ENCODE peak calls at places on chromosome 6, in six cellular contexts. G is H1, L is GM12878, O is sigmoid colon, R is upper lobe of left lung, S is HepG2. K is an unnamed sample.

GRCh38 chr6:44297063-44298038 is 15.8 kb downstream of the AARS2 start:
- DNase-seq in L (no peak), S (no peak), O (no peak), G (no peak), R (peak), K (peak)

GRCh38 chr6:151284431-151285060 is 44.8 kb downstream of the AKAP12 start:
- DNase-seq in O (peak), L (no peak), R (no peak), G (no peak), S (no peak), K (no peak)

GRCh38 chr6:108587258-108588059 is 26.7 kb downstream of the FOXO3 start:
- DNase-seq in S (peak), R (no peak), G (no peak), O (peak), L (no peak), K (no peak)

GRCh38 chr6:31351734-31352496 is 5.1 kb downstream of the HLA-B start:
- DNase-seq in S (no peak), G (no peak), L (no peak), R (no peak), O (no peak), K (no peak)

GRCh38 chr6:132404736-132405135 is 3.5 kb upstream of the MOXD1 start:
- DNase-seq in R (no peak), O (no peak), S (no peak), L (no peak), G (no peak), K (no peak)

GRCh38 chr6:30489081-30490030 is at the start of gene HLA-E:
- DNase-seq in G (peak), R (peak), S (peak), O (peak), L (peak), K (peak)

GRCh38 chr6:155452576-155452975 is 3.1 kb downstream of the NOX3 start:
- DNase-seq in O (no peak), L (no peak), S (no peak), G (no peak), R (no peak), K (no peak)

GRCh38 chr6:132797975-132798819 is at the start of gene SLC18B1:
- DNase-seq in L (no peak), G (no peak), O (peak), S (peak), R (peak), K (peak)

GRCh38 chr6:136201735-136202134 is 48.4 kb downstream of the MTFR2 start:
- DNase-seq in R (no peak), S (no peak), O (no peak), G (no peak), L (no peak), K (no peak)

GRCh38 chr6:27091661-27092315 is 155.7 kb upstream of the PRSS16 start:
- DNase-seq in L (peak), O (no peak), S (peak), R (peak), G (peak), K (no peak)

GRCh38 chr6:19664050-19664449 is 173.1 kb upstream of the ID4 start:
- DNase-seq in G (no peak), S (no peak), L (no peak), R (no peak), O (no peak), K (no peak)

GRCh38 chr6:33981421-33981820 is 164.5 kb downstream of the GRM4 start:
- DNase-seq in R (no peak), L (no peak), S (no peak), O (no peak), G (no peak), K (peak)

DNA sequence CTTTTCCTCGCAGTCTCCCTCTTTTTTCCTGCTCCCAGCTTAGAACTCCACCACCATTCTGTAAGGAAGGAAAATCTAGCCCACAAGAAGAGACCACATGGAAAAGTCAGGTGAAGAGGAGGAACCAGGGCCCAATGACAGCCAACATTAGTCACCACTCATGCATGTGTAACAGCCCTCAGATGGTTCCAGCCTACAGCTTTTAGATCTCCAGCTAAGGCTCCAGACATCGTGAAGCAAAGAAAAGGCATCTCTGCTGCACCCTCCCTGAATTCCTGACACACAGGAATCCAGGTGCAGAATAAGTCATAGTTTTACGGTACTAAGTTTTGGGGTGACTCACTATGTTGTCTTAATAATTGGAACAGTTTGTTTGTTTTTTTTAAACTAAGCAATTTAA is 25.6 kb downstream of the DCDC2 start:
- DNase-seq in L (no peak), G (no peak), O (no peak), S (peak), R (no peak), K (no peak)
- TF ChIP-seq EP300 in L (no peak), G (no peak), O (no peak), S (no peak), R (no peak), K (no peak)

DNA sequence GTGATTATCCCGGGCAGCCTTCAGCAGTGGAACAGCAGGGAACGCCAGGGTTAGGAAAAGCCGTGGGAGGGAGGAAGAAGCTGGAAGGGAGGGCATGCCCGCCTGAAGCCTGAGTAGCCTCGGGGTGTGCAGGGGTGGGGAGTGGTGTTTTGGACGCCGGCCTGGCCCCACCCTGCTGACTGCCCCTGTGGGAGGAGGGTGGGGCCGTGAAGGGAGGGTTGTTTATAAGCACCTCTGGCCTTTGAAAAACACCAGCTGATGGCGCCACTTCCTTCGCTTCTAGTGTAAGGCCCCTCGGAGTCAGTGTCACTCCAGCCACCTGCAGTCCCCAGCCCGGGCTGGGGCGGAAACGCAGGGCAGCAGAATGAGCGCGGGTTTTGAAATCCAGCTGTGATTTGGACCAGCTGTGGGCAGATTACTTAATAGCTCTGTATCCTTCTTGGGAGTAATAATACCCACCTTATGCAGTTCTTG is 52.8 kb upstream of the BMP6 start:
- DNase-seq in S (no peak), L (no peak), R (peak), O (peak), G (peak), K (peak)
- TF ChIP-seq CTCF in S (no peak), L (no peak), R (no peak), O (no peak), G (peak), K (no peak)

GRCh38 chr6:124973780-124974179 is 11.5 kb downstream of the RNF217 start:
- DNase-seq in L (no peak), O (no peak), S (no peak), G (no peak), R (no peak), K (no peak)
- TF ChIP-seq POLR2AphosphoS5 in L (no peak), O (no peak), S (no peak), G (no peak), R (no peak), K (no peak)

GRCh38 chr6:36150283-36150682 is 20.0 kb downstream of the MAPK13 start:
- DNase-seq in L (no peak), S (no peak), R (no peak), O (no peak), G (no peak), K (no peak)
- TF ChIP-seq EP300 in L (no peak), S (no peak), R (no peak), O (no peak), G (no peak), K (no peak)

GRCh38 chr6:164477126-164477525 is 832.3 kb downstream of the C6orf118 start:
- DNase-seq in L (no peak), G (no peak), S (no peak), R (no peak), O (no peak), K (no peak)
- TF ChIP-seq CTCF in L (no peak), G (no peak), S (no peak), R (no peak), O (no peak), K (no peak)

DNA sequence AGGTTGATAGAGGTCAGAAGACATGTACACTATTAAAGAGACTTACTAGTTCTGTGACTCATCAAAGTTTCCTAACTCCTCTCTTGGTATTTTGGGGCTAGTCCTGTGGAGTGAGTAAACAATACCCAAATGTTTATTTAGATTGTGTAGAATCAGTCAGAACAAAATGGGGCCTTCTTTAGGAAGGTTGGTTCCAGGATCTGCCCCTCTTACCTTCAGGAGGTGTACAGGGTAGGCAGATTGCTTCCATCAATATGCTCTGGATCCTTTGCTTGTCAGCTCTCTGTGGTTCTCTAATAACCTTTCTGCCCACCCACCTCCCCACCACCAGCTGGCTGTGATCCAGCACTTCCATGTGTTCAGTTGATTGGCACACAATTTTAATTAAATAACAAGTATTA is 107.0 kb downstream of the POPDC3 start:
- DNase-seq in L (no peak), S (peak), G (no peak), R (no peak), O (no peak), K (no peak)
- TF ChIP-seq POLR2AphosphoS5 in L (no peak), S (no peak), G (no peak), R (no peak), O (no peak), K (no peak)

DNA sequence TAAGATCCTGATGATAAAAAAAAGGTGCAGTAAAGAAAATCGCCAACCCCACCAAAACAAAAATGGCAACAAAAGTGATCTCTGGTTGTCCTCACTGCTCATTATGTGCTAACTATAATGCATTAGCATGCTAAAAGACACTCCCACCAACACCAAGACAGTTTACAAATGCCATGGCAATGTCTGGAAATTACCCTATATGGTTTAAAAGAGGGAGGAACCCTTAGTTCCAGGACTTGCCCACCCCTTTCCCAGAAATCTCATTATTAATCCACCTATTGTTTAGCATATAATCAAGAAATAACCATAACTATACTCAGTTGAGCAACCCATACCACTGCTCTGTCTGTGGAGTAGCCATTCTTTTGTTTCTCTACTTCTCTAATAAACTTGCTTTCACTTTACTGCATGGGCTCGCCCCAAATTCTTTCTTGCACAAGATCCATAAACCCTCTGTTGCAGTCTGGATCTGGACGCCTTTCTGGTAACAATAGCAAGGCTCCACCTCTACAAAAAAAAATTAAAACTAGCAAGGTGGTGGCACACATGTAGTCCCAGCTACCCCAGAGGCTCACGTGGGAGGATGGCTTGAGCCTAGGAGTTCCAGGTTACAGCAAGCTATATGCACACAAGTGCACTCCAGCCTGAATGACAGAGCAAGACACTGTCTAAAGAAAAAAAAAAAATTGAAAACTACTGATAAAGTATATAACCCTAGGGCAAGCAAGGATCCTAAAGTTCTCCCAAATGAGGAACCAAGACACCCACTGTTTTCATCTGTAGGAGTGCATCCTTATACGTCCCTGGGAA is 278.8 kb upstream of the JARID2 start:
- DNase-seq in G (no peak), O (no peak), R (no peak), L (no peak), S (no peak), K (no peak)
- TF ChIP-seq EP300 in G (no peak), O (no peak), R (no peak), L (no peak), S (no peak), K (no peak)

GRCh38 chr6:28771401-28772267 is 152.2 kb downstream of the TRIM27 start:
- DNase-seq in S (no peak), R (no peak), G (no peak), L (no peak), O (no peak), K (no peak)

GRCh38 chr6:28770732-28771131 is 153.1 kb downstream of the TRIM27 start:
- DNase-seq in L (no peak), S (no peak), G (no peak), O (no peak), R (no peak), K (no peak)

GRCh38 chr6:28768187-28768913 is 155.4 kb downstream of the TRIM27 start:
- DNase-seq in L (no peak), O (no peak), R (no peak), S (no peak), G (no peak), K (no peak)

GRCh38 chr6:28767691-28768090 is 156.1 kb downstream of the TRIM27 start:
- DNase-seq in G (no peak), L (no peak), S (no peak), R (no peak), O (no peak), K (no peak)

DNA sequence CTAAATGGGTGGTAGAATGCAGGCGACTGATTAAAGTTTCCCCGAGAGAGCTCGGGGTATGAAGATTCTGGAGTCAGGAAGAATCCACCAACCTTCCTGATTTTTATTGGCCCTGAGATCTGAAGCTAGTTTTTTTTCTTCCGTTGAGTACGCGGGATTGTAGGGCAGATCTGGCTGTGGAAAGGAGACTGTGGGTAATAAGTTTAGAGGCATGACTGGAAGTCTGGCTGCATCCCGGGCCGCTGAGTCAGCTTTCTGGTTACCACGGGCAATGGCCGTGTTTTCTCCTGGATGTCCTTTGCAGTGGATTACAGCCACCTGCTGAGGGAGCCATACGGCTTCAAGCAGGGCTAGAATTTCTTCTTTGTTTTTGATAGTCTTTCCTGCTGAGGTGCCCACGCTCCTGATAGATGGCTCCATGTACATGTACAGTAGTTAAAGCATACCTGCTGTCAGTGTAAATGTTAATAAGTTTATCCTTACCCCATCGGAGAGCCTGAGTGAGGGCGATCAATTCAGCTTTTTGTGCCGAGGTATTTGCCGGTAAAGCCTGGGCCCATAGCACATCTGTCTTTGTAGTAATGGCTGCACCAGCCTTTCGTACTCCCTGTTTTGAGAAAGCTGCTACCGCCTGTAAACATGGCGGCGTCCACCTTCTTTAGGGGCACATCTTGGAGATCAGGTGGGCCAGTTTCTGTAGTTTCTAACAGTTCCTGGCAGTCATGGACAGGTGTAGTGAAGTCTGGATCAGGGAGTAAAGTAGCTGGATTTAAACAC is 154.0 kb downstream of the TRIM27 start:
- DNase-seq in G (no peak), R (no peak), S (no peak), L (no peak), O (no peak), K (no peak)
- TF ChIP-seq CTCF in G (no peak), R (no peak), S (peak), L (no peak), O (no peak), K (no peak)

GRCh38 chr6:157789861-157790260 is 33.2 kb upstream of the SNX9 start:
- DNase-seq in O (no peak), L (no peak), S (peak), G (no peak), R (no peak), K (no peak)

GRCh38 chr6:157790548-157791160 is 32.4 kb upstream of the SNX9 start:
- DNase-seq in G (no peak), L (no peak), O (no peak), S (no peak), R (no peak), K (no peak)

GRCh38 chr6:157795826-157796225 is 27.2 kb upstream of the SNX9 start:
- DNase-seq in O (no peak), R (no peak), L (no peak), S (no peak), G (no peak), K (no peak)

GRCh38 chr6:157791461-157791860 is 31.6 kb upstream of the SNX9 start:
- DNase-seq in L (no peak), O (no peak), R (no peak), G (no peak), S (no peak), K (peak)

DNA sequence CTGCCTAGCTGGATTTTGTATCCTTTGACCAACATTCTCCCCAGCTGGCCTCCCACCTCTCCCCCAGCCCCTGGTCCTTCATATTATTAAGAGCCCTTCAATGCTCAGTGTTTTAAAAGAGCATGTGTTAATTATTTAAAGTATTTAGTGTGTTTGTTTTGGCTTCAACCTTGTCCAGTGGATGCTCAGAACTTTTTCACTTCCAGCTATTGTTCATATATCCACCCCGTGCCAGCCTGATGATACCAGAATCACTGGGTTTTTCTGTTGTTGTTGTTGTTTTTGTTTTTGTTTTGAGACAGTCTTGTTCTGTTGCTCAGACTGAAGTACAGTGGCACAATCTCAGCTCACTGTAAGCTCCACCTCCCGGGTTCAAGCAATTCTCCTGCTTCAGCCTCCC is 30.4 kb upstream of the SNX9 start:
- DNase-seq in G (no peak), S (no peak), L (no peak), R (no peak), O (no peak), K (no peak)
- TF ChIP-seq POLR2AphosphoS5 in G (no peak), S (no peak), L (no peak), R (no peak), O (no peak), K (no peak)